ENCODE peak calls at places on chromosomes 2 and 18, in five cellular contexts. Z is IMR-90, J is GM12878, R is stomach, O is adrenal gland. I is an unnamed sample. For H3K4me1, the result is how much of the 10 kb centered on the place peaks cover.

GRCh38 chr2:105752691-105753090 is 8.0 kb downstream of the NCK2 start:
- DNase-seq in O (no peak), J (no peak), R (no peak), Z (no peak), I (no peak)

GRCh38 chr2:170396799-170397459 is 219.0 kb downstream of the MYO3B start:
- DNase-seq in R (no peak), Z (peak), O (no peak), J (no peak), I (no peak)

GRCh38 chr18:48376406-48376805 is 32.8 kb downstream of the ZBTB7C start:
- DNase-seq in R (no peak), J (no peak), O (no peak), Z (no peak), I (no peak)

GRCh38 chr2:85503168-85503610 is 35.8 kb upstream of the MAT2A start:
- DNase-seq in J (no peak), O (no peak), Z (no peak), R (peak), I (no peak)

GRCh38 chr2:221104391-221104811 is 467.7 kb downstream of the EPHA4 start:
- DNase-seq in J (no peak), Z (peak), O (peak), R (peak), I (peak)

GRCh38 chr2:121018136-121019057 is 266.6 kb downstream of the TFCP2L1 start:
- DNase-seq in Z (peak), J (no peak), O (peak), R (no peak), I (peak)

GRCh38 chr2:154713605-154714004 is 15.1 kb downstream of the KCNJ3 start:
- DNase-seq in J (no peak), Z (no peak), R (no peak), O (no peak), I (no peak)

GRCh38 chr18:25516121-25516520 is 164.2 kb upstream of the ZNF521 start:
- DNase-seq in R (no peak), J (no peak), O (no peak), Z (no peak), I (no peak)

GRCh38 chr2:47869859-47870258 is 36.4 kb downstream of the FBXO11 start:
- DNase-seq in J (no peak), Z (peak), R (no peak), O (no peak), I (no peak)

GRCh38 chr2:58571181-58571852 is 330.2 kb upstream of the FANCL start:
- DNase-seq in R (no peak), J (peak), Z (peak), O (peak), I (peak)

GRCh38 chr2:109353806-109354745 is 225.1 kb downstream of the SH3RF3 start:
- DNase-seq in R (peak), Z (no peak), O (no peak), J (no peak), I (no peak)

GRCh38 chr2:127424598-127425379 is 6.6 kb downstream of the PROC start:
- DNase-seq in R (no peak), Z (no peak), O (no peak), J (no peak), I (peak)

GRCh38 chr2:128237081-128237534 is 81.6 kb downstream of the HS6ST1 start:
- DNase-seq in O (peak), Z (peak), R (no peak), J (no peak), I (no peak)

GRCh38 chr2:189076572-189076971 is 102.4 kb downstream of the COL3A1 start:
- DNase-seq in Z (peak), R (no peak), J (no peak), O (peak), I (no peak)

GRCh38 chr2:167048829-167049228 is 160.5 kb downstream of the XIRP2 start:
- DNase-seq in Z (peak), O (no peak), R (no peak), J (no peak), I (no peak)

GRCh38 chr18:11995445-11996189 is 14.3 kb downstream of the IMPA2 start:
- DNase-seq in J (no peak), Z (peak), O (peak), R (peak), I (peak)

GRCh38 chr2:1855150-1855549 is 110.8 kb upstream of the PXDN start:
- DNase-seq in O (no peak), R (no peak), J (no peak), Z (no peak), I (no peak)

GRCh38 chr2:101832114-101832513 is 134.6 kb downstream of the MAP4K4 start:
- DNase-seq in Z (no peak), R (no peak), O (no peak), J (no peak), I (no peak)

GRCh38 chr2:142989276-142990204 is 112.1 kb downstream of the KYNU start:
- DNase-seq in J (no peak), Z (peak), R (no peak), O (no peak), I (no peak)

GRCh38 chr2:27501042-27501441 is 4.4 kb downstream of the GCKR start:
- DNase-seq in J (no peak), Z (no peak), R (peak), O (no peak), I (no peak)

GRCh38 chr2:105671156-105671555 is 73.6 kb upstream of the NCK2 start:
- DNase-seq in R (no peak), O (no peak), J (no peak), Z (peak), I (peak)

DNA sequence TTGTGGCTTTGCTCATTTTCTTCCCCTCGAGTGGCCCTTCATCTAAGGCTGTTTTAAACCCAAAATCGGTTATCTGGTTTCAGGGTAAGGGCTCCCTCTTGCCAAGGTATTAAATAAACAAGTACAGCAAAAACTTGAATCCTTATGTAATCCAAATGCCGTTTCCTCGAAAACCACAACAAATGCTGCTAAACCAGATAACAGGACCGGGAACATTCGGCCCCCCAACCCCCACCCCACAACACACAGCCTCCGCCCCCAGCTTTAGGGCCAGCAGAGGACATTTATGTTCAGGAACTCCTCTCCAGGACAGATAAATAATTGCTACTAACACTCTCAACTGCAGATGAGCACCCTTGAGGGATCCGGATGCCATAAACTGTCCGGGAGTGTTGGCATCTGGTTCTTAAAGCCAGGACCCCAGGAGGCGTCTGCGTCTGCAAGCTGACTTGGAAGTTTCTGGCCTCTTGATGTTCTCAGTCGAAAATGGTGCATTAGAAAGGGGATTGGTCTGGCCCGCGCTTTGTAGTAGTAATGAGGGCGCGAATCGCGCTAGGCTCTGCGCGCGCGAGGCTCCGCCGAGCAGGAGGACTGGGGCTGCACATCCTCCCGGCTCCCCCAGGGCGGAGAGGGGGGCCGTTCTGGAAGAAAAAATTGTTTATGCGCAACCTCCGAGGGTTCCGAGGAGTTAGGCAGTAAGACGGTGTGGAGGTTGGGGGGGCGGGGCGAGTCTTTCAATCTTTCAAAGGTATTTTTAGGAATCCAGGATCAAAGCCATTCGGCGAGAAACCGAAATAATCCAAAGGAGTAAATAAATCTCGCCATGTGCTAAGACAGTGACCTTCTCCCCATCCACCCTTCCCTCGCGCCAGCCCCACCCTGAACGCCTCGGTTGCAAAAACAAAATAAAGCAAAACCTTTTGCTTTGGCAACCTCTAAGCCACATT is 3.9 kb upstream of the ID2 start:
- DNase-seq in Z (peak), R (peak), J (no peak), O (peak), I (peak)
- TF ChIP-seq CTCF in Z (no peak), R (no peak), J (no peak), O (no peak), I (peak)

DNA sequence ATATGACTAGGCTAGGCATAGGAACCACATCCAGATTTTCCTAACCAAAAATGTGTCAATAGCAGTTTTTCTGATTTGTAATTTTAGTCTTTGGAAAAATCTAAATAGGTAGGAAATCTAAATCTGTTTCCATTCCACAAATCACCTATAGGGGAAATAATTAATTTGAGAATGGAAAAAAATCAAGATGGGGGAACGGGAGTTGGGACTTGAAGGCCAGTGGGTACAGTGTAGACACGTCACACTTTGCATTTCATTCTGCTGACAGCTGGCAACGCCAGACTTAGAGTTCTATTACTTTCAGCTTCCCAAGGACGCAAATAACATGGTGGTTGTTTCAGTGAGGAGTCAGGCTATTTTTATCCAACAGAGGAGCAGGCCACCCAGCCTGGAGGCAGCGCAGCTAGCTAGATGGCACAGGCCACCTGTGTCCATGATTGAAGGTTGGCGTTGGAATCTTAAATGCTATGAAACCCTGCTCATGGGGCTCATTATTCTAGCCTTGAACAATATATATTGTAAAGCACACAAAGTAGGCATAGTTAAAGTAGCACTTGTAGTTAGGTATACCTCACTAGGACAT is 23.4 kb downstream of the HNRNPA3 start:
- DNase-seq in R (no peak), O (peak), Z (no peak), J (no peak), I (no peak)
- H3K4me1 ChIP-seq in R (half or more), O (under half), Z (under half), J (under half), I (under half)

GRCh38 chr2:74459377-74460118 is 1.3 kb downstream of the WBP1 start:
- DNase-seq in R (no peak), O (no peak), J (no peak), Z (no peak), I (no peak)

GRCh38 chr2:74457549-74458131 is 598 bp upstream of the WBP1 start:
- DNase-seq in R (peak), Z (no peak), J (no peak), O (peak), I (peak)

GRCh38 chr2:74458957-74459290 is 686 bp downstream of the WBP1 start:
- DNase-seq in Z (no peak), O (no peak), R (no peak), J (no peak), I (no peak)

GRCh38 chr2:74457129-74457548 is 1.1 kb upstream of the WBP1 start:
- DNase-seq in Z (peak), J (no peak), R (no peak), O (no peak), I (peak)

DNA sequence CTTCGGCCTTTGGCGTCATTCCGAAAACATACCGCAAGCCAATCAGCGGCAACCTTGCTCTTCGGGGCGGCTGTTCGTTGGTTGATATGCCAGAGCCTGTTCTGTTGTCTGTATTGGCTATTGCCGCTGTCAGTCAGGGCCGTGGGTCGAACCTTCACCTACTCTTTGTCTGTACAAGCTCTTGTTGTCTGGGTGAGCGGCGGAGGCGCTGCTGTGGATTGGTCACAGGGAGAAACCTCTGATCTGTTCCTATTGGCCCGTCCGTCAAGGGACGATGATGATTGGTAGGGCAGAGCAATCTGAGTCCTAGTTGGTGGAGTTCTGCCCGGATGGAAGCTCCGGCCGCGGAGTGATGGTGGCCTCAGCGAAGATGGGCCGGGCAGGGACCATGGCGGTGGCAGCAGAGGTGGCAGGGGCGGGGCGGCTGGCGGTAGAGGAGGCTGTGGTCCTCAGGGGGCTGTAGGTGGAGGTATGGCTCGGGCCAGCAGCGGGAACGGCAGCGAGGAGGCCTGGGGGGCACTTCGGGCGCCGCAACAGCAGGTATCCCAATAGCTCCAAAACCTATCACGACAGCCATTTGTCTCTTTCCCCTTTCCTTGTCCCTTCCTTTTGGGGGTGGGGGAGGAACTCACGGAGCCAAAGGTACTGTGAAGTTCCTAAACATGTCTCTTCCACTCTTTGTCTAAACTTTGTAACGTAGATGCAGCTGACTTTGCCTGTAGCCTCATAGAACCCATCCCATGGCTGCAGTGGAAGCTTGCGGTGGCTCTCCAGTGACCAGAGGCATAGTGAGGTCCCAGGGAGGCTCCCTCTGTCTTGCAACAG is at the start of gene WBP1:
- DNase-seq in Z (peak), J (peak), O (peak), R (peak), I (peak)
- TF ChIP-seq POLR2A in Z (no peak), J (peak), O (peak), R (no peak), I (no peak)

GRCh38 chr2:129723277-129724020 is 256.0 kb upstream of the RAB6C start:
- DNase-seq in Z (no peak), O (no peak), R (no peak), J (no peak), I (no peak)
- TF ChIP-seq CTCF in Z (no peak), O (no peak), R (no peak), J (no peak), I (no peak)

GRCh38 chr2:236572482-236572881 is 2.9 kb downstream of the ACKR3 start:
- DNase-seq in R (no peak), J (no peak), O (no peak), Z (no peak), I (peak)
- H3K4me1 ChIP-seq in R (half or more), J (under half), O (under half), Z (under half), I (under half)

GRCh38 chr2:174593574-174594203 is 3.9 kb downstream of the WIPF1 start:
- DNase-seq in R (no peak), J (peak), O (no peak), Z (peak), I (no peak)
- TF ChIP-seq POLR2A in R (no peak), J (peak), O (no peak), Z (no peak), I (no peak)

DNA sequence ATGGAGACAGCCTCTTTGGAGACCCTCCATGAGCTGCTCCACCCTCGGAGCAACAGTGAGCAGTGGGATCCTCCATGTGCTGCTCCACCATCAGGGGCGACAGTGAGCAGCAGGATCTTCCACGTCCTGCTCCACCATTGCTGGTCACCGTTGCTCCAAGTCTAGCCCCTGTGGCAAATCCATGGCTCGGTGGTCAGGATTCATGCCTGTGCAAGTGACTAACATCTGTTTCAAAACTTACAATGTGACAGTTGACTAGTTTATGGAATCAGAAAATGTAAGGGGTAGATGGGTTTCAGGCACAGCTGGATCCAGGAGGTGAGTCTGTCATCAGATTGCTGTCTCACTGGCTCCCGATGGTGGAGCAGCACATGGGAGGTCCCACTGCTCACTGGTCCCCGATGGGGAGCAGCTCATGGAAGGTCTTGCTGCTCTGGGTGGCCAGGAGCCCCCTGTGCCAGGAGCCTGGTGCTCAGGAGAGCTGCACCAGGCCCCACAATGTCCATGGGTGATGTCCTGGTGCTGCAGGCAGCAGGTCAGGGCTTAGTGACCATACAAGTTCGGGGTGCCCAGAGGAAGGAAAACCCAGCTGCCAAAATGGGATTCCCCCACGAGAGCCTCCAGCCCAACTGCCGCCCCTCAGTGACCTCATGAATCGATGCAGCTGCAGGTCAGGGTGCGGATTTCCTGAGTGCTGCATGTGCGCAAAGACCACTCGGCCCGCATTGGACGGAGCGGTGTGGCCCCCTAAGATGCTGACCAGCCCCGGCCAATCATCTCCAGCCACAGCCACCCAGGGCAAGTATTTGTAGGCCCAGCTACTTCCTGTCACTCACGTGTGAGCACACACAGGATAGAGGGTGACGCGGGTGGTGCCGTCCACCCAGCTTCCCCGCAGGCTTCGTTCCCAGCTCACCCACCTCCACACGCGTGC is 116.5 kb upstream of the OTOS start:
- DNase-seq in R (no peak), Z (no peak), J (no peak), O (no peak), I (no peak)
- TF ChIP-seq CTCF in R (no peak), Z (no peak), J (no peak), O (no peak), I (no peak)

GRCh38 chr2:656676-657075 is 20.5 kb downstream of the TMEM18 start:
- DNase-seq in J (no peak), O (no peak), Z (no peak), R (no peak), I (peak)
- H3K4me1 ChIP-seq in J (under half), O (under half), Z (under half), R (under half), I (under half)

GRCh38 chr18:54388203-54389142 is 30.8 kb downstream of the C18orf54 start:
- DNase-seq in Z (peak), R (no peak), O (peak), J (peak), I (no peak)

GRCh38 chr18:54390838-54391237 is 33.1 kb downstream of the C18orf54 start:
- DNase-seq in Z (no peak), O (no peak), R (no peak), J (no peak), I (no peak)

GRCh38 chr18:54386043-54386442 is 28.3 kb downstream of the C18orf54 start:
- DNase-seq in R (no peak), O (no peak), J (no peak), Z (no peak), I (no peak)

GRCh38 chr18:54387631-54388030 is 29.9 kb downstream of the C18orf54 start:
- DNase-seq in O (no peak), R (no peak), Z (no peak), J (no peak), I (no peak)

DNA sequence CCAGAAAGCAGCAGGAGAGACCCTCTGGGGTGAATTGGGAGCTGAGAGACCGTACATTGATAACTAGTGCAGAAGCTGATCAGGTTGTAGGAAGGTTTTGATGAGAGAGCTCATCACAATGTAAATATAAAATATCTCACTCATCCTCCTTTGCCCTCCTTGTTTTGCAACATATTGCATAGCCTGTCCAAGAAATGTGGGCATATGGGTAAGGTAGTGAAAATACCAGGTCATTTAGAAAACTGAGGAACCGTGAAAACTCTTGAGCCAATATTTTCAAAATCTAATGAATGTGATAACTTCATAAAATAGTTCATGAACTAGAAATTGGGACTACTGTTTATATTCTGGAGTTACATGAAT is 31.4 kb downstream of the C18orf54 start:
- DNase-seq in Z (no peak), O (no peak), R (no peak), J (no peak), I (no peak)
- TF ChIP-seq POLR2A in Z (no peak), O (no peak), R (no peak), J (no peak), I (no peak)

I was measured in testis.